ENCODE peak calls at places on chromosomes 1 and 21, in eight cellular contexts. One of them, this sample, is unnamed.

GRCh38 chr1:6967431-6968079 is 182.3 kb downstream of the CAMTA1 start:
- DNase-seq in substantia nigra: no peak
- DNase-seq in mesenchymal stem cell: no peak
- DNase-seq in tibial artery: no peak
- DNase-seq in breast epithelium: no peak
- DNase-seq in Peyer's patch: no peak
- DNase-seq in HCT116: no peak
- DNase-seq in PC-9: no peak
- DNase-seq in this sample: no peak

GRCh38 chr1:215484111-215484914 is 82.8 kb upstream of the KCTD3 start:
- DNase-seq in substantia nigra: no peak
- DNase-seq in mesenchymal stem cell: peak
- DNase-seq in tibial artery: no peak
- DNase-seq in breast epithelium: no peak
- DNase-seq in Peyer's patch: no peak
- DNase-seq in HCT116: no peak
- DNase-seq in PC-9: no peak
- DNase-seq in this sample: peak

GRCh38 chr21:34047835-34048234 is 25.5 kb upstream of the MRPS6 start:
- DNase-seq in substantia nigra: no peak
- DNase-seq in mesenchymal stem cell: no peak
- DNase-seq in tibial artery: no peak
- DNase-seq in breast epithelium: no peak
- DNase-seq in Peyer's patch: no peak
- DNase-seq in HCT116: no peak
- DNase-seq in PC-9: no peak
- DNase-seq in this sample: no peak

GRCh38 chr1:21963477-21964217 is 13.2 kb upstream of the CELA3B start:
- DNase-seq in substantia nigra: peak
- DNase-seq in mesenchymal stem cell: peak
- DNase-seq in tibial artery: peak
- DNase-seq in breast epithelium: peak
- DNase-seq in Peyer's patch: peak
- DNase-seq in HCT116: peak
- DNase-seq in PC-9: peak
- DNase-seq in this sample: peak

GRCh38 chr1:27549807-27550408 is 54.0 kb downstream of the AHDC1 start:
- DNase-seq in substantia nigra: no peak
- DNase-seq in mesenchymal stem cell: no peak
- DNase-seq in tibial artery: no peak
- DNase-seq in breast epithelium: no peak
- DNase-seq in Peyer's patch: no peak
- DNase-seq in HCT116: no peak
- DNase-seq in PC-9: no peak
- DNase-seq in this sample: no peak

GRCh38 chr1:111045033-111045722 is 81.5 kb upstream of the LRIF1 start:
- DNase-seq in substantia nigra: no peak
- DNase-seq in mesenchymal stem cell: no peak
- DNase-seq in tibial artery: no peak
- DNase-seq in breast epithelium: no peak
- DNase-seq in Peyer's patch: no peak
- DNase-seq in HCT116: no peak
- DNase-seq in PC-9: no peak
- DNase-seq in this sample: no peak

GRCh38 chr21:37642493-37642892 is 273.8 kb downstream of the KCNJ6 start:
- DNase-seq in substantia nigra: no peak
- DNase-seq in mesenchymal stem cell: no peak
- DNase-seq in tibial artery: no peak
- DNase-seq in breast epithelium: no peak
- DNase-seq in Peyer's patch: no peak
- DNase-seq in HCT116: peak
- DNase-seq in PC-9: no peak
- DNase-seq in this sample: no peak

GRCh38 chr21:29218749-29219148 is 80.0 kb upstream of the BACH1 start:
- DNase-seq in substantia nigra: no peak
- DNase-seq in mesenchymal stem cell: no peak
- DNase-seq in tibial artery: no peak
- DNase-seq in breast epithelium: no peak
- DNase-seq in Peyer's patch: no peak
- DNase-seq in HCT116: no peak
- DNase-seq in PC-9: peak
- DNase-seq in this sample: no peak

GRCh38 chr21:34534522-34534921 is 22.5 kb upstream of the KCNE1 start:
- DNase-seq in substantia nigra: peak
- DNase-seq in mesenchymal stem cell: no peak
- DNase-seq in tibial artery: no peak
- DNase-seq in breast epithelium: no peak
- DNase-seq in Peyer's patch: no peak
- DNase-seq in HCT116: no peak
- DNase-seq in PC-9: peak
- DNase-seq in this sample: peak

GRCh38 chr1:81213279-81213678 is 587.5 kb upstream of the ADGRL2 start:
- DNase-seq in substantia nigra: no peak
- DNase-seq in mesenchymal stem cell: no peak
- DNase-seq in tibial artery: no peak
- DNase-seq in breast epithelium: no peak
- DNase-seq in Peyer's patch: no peak
- DNase-seq in HCT116: no peak
- DNase-seq in PC-9: no peak
- DNase-seq in this sample: no peak

GRCh38 chr1:85884372-85885035 is 176.3 kb upstream of the ZNHIT6 start:
- DNase-seq in substantia nigra: no peak
- DNase-seq in mesenchymal stem cell: peak
- DNase-seq in tibial artery: no peak
- DNase-seq in breast epithelium: no peak
- DNase-seq in Peyer's patch: no peak
- DNase-seq in HCT116: no peak
- DNase-seq in PC-9: no peak
- DNase-seq in this sample: no peak

GRCh38 chr1:118993712-118994049 is 5.5 kb upstream of the TBX15 start:
- DNase-seq in substantia nigra: no peak
- DNase-seq in mesenchymal stem cell: no peak
- DNase-seq in tibial artery: no peak
- DNase-seq in breast epithelium: no peak
- DNase-seq in Peyer's patch: no peak
- DNase-seq in HCT116: no peak
- DNase-seq in PC-9: no peak
- DNase-seq in this sample: no peak

GRCh38 chr1:177023710-177024109 is 140.8 kb downstream of the ASTN1 start:
- DNase-seq in substantia nigra: no peak
- DNase-seq in mesenchymal stem cell: no peak
- DNase-seq in tibial artery: no peak
- DNase-seq in breast epithelium: no peak
- DNase-seq in Peyer's patch: no peak
- DNase-seq in HCT116: no peak
- DNase-seq in PC-9: no peak
- DNase-seq in this sample: no peak

GRCh38 chr1:48093147-48093546 is 96.0 kb upstream of the TRABD2B start:
- DNase-seq in substantia nigra: no peak
- DNase-seq in mesenchymal stem cell: no peak
- DNase-seq in tibial artery: no peak
- DNase-seq in breast epithelium: no peak
- DNase-seq in Peyer's patch: no peak
- DNase-seq in HCT116: no peak
- DNase-seq in PC-9: no peak
- DNase-seq in this sample: no peak

GRCh38 chr1:79129914-79130313 is 123.4 kb upstream of the ADGRL4 start:
- DNase-seq in substantia nigra: no peak
- DNase-seq in mesenchymal stem cell: no peak
- DNase-seq in tibial artery: no peak
- DNase-seq in breast epithelium: no peak
- DNase-seq in Peyer's patch: no peak
- DNase-seq in HCT116: no peak
- DNase-seq in PC-9: no peak
- DNase-seq in this sample: no peak

GRCh38 chr1:151612506-151613274 is 840 bp downstream of the SNX27 start:
- DNase-seq in substantia nigra: peak
- DNase-seq in mesenchymal stem cell: peak
- DNase-seq in tibial artery: peak
- DNase-seq in breast epithelium: no peak
- DNase-seq in Peyer's patch: no peak
- DNase-seq in HCT116: no peak
- DNase-seq in PC-9: peak
- DNase-seq in this sample: peak

GRCh38 chr21:39123375-39123774 is 59.9 kb downstream of the PSMG1 start:
- DNase-seq in substantia nigra: no peak
- DNase-seq in mesenchymal stem cell: no peak
- DNase-seq in tibial artery: no peak
- DNase-seq in breast epithelium: no peak
- DNase-seq in Peyer's patch: no peak
- DNase-seq in HCT116: no peak
- DNase-seq in PC-9: no peak
- DNase-seq in this sample: no peak
- H3K27ac ChIP-seq in substantia nigra: no peak
- H3K27ac ChIP-seq in mesenchymal stem cell: no peak
- H3K27ac ChIP-seq in tibial artery: no peak
- H3K27ac ChIP-seq in breast epithelium: no peak
- H3K27ac ChIP-seq in Peyer's patch: no peak
- H3K27ac ChIP-seq in HCT116: no peak
- H3K27ac ChIP-seq in PC-9: no peak
- H3K27ac ChIP-seq in this sample: no peak

DNA sequence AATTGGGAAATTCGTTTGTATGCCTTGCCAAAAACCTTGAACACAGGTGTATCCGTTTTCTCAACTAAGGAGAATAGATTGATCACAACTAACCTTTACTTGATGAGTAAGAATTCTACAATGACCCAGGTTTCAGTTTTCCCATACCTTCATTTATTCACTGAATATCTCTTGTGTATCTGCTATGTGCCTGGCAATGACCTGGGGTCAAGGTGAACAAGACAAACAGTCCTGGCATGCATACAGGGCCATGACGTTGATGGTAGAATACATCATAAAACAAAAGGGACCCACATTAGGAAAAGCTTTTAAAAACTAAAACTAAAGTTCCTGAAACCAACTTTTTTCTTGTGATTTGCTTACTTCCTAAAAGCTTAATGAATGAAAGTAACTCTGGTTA is 32.1 kb upstream of the EXOSC10 start:
- DNase-seq in substantia nigra: no peak
- DNase-seq in mesenchymal stem cell: no peak
- DNase-seq in tibial artery: no peak
- DNase-seq in breast epithelium: no peak
- DNase-seq in Peyer's patch: no peak
- DNase-seq in HCT116: no peak
- DNase-seq in PC-9: no peak
- DNase-seq in this sample: no peak
- H3K27ac ChIP-seq in substantia nigra: no peak
- H3K27ac ChIP-seq in mesenchymal stem cell: no peak
- H3K27ac ChIP-seq in tibial artery: no peak
- H3K27ac ChIP-seq in breast epithelium: peak
- H3K27ac ChIP-seq in Peyer's patch: no peak
- H3K27ac ChIP-seq in HCT116: no peak
- H3K27ac ChIP-seq in PC-9: no peak
- H3K27ac ChIP-seq in this sample: no peak

DNA sequence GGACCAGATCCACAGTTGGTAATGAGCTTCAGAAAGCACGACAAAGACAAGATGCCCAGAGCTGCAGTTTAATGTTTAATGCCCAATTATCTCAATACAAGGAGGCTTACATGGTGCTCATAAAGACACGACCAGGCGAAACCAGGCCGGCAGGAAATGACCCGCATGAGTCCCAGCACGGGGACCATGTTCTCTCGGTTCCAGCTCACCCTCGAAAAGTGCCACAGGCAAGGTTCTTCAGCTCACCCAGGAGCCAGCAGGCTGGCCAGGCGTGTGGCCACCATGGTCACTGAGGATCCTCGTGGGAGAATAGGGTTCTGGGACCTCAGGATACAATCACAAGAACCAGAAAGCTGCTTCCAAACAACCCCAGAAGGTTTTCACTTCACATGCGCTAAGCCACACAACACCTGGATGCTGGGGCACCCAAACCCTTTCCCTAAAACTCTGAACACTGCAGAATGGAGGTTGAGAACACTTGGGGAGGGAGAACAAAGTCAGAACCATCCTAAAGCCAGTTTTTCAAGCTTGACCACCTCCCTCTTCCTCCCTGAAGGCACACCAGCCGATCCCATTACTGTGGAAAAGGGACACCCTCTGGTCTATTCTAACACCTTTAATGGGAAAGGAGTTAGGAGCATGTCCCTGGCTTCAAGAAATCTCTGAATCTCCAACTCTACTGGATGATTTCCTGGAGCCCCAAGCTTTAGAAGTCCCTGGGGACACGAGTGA is 22.6 kb upstream of the ASAP3 start:
- DNase-seq in substantia nigra: no peak
- DNase-seq in mesenchymal stem cell: no peak
- DNase-seq in tibial artery: no peak
- DNase-seq in breast epithelium: no peak
- DNase-seq in Peyer's patch: no peak
- DNase-seq in HCT116: no peak
- DNase-seq in PC-9: no peak
- DNase-seq in this sample: no peak
- H3K27ac ChIP-seq in substantia nigra: no peak
- H3K27ac ChIP-seq in mesenchymal stem cell: no peak
- H3K27ac ChIP-seq in tibial artery: no peak
- H3K27ac ChIP-seq in breast epithelium: no peak
- H3K27ac ChIP-seq in Peyer's patch: no peak
- H3K27ac ChIP-seq in HCT116: no peak
- H3K27ac ChIP-seq in PC-9: no peak
- H3K27ac ChIP-seq in this sample: no peak

GRCh38 chr1:197485790-197486189 is 217.7 kb downstream of the CRB1 start:
- DNase-seq in substantia nigra: no peak
- DNase-seq in mesenchymal stem cell: no peak
- DNase-seq in tibial artery: no peak
- DNase-seq in breast epithelium: peak
- DNase-seq in Peyer's patch: no peak
- DNase-seq in HCT116: no peak
- DNase-seq in PC-9: peak
- DNase-seq in this sample: no peak

GRCh38 chr1:197481101-197481500 is 213.0 kb downstream of the CRB1 start:
- DNase-seq in substantia nigra: no peak
- DNase-seq in mesenchymal stem cell: peak
- DNase-seq in tibial artery: no peak
- DNase-seq in breast epithelium: no peak
- DNase-seq in Peyer's patch: no peak
- DNase-seq in HCT116: no peak
- DNase-seq in PC-9: no peak
- DNase-seq in this sample: no peak

GRCh38 chr1:197486948-197487347 is 218.9 kb downstream of the CRB1 start:
- DNase-seq in substantia nigra: no peak
- DNase-seq in mesenchymal stem cell: peak
- DNase-seq in tibial artery: no peak
- DNase-seq in breast epithelium: no peak
- DNase-seq in Peyer's patch: no peak
- DNase-seq in HCT116: no peak
- DNase-seq in PC-9: peak
- DNase-seq in this sample: peak
- H3K27ac ChIP-seq in substantia nigra: no peak
- H3K27ac ChIP-seq in mesenchymal stem cell: no peak
- H3K27ac ChIP-seq in tibial artery: no peak
- H3K27ac ChIP-seq in breast epithelium: no peak
- H3K27ac ChIP-seq in Peyer's patch: no peak
- H3K27ac ChIP-seq in HCT116: no peak
- H3K27ac ChIP-seq in PC-9: no peak
- H3K27ac ChIP-seq in this sample: no peak

GRCh38 chr1:160428655-160429054 is 28.3 kb downstream of the VANGL2 start:
- DNase-seq in substantia nigra: no peak
- DNase-seq in mesenchymal stem cell: peak
- DNase-seq in tibial artery: no peak
- DNase-seq in breast epithelium: no peak
- DNase-seq in Peyer's patch: no peak
- DNase-seq in HCT116: peak
- DNase-seq in PC-9: peak
- DNase-seq in this sample: peak
- H3K27ac ChIP-seq in substantia nigra: no peak
- H3K27ac ChIP-seq in mesenchymal stem cell: peak
- H3K27ac ChIP-seq in tibial artery: no peak
- H3K27ac ChIP-seq in breast epithelium: no peak
- H3K27ac ChIP-seq in Peyer's patch: peak
- H3K27ac ChIP-seq in HCT116: no peak
- H3K27ac ChIP-seq in PC-9: no peak
- H3K27ac ChIP-seq in this sample: no peak

This sample was measured in astrocyte.